ENCODE peak calls at places on chromosome 1, in seven cellular contexts. One of them, this sample, is unnamed.

GRCh38 chr1:85448358-85448757 is 16.6 kb downstream of the DDAH1 start:
- DNase-seq in foreskin fibroblast: peak
- DNase-seq in astrocyte: peak
- DNase-seq in Calu3: no peak
- DNase-seq in neural crest cell: no peak
- DNase-seq in B cell: no peak
- DNase-seq in fibroblast of pulmonary artery: peak
- DNase-seq in this sample: no peak

GRCh38 chr1:205183676-205184335 is 27.7 kb downstream of the DSTYK start:
- DNase-seq in foreskin fibroblast: peak
- DNase-seq in astrocyte: peak
- DNase-seq in Calu3: no peak
- DNase-seq in neural crest cell: no peak
- DNase-seq in B cell: no peak
- DNase-seq in fibroblast of pulmonary artery: no peak
- DNase-seq in this sample: no peak

GRCh38 chr1:223223091-223223995 is 80.3 kb upstream of the TLR5 start:
- DNase-seq in foreskin fibroblast: no peak
- DNase-seq in astrocyte: no peak
- DNase-seq in Calu3: no peak
- DNase-seq in neural crest cell: no peak
- DNase-seq in B cell: no peak
- DNase-seq in fibroblast of pulmonary artery: no peak
- DNase-seq in this sample: no peak

GRCh38 chr1:114609826-114610225 is 28.4 kb upstream of the BCAS2 start:
- DNase-seq in foreskin fibroblast: no peak
- DNase-seq in astrocyte: no peak
- DNase-seq in Calu3: no peak
- DNase-seq in neural crest cell: no peak
- DNase-seq in B cell: no peak
- DNase-seq in fibroblast of pulmonary artery: no peak
- DNase-seq in this sample: no peak

GRCh38 chr1:240344918-240345317 is 253.2 kb downstream of the FMN2 start:
- DNase-seq in foreskin fibroblast: peak
- DNase-seq in astrocyte: peak
- DNase-seq in Calu3: no peak
- DNase-seq in neural crest cell: no peak
- DNase-seq in B cell: no peak
- DNase-seq in fibroblast of pulmonary artery: no peak
- DNase-seq in this sample: no peak

GRCh38 chr1:86062458-86062857 is 94.1 kb downstream of the COL24A1 start:
- DNase-seq in foreskin fibroblast: peak
- DNase-seq in astrocyte: peak
- DNase-seq in Calu3: no peak
- DNase-seq in neural crest cell: no peak
- DNase-seq in B cell: no peak
- DNase-seq in fibroblast of pulmonary artery: no peak
- DNase-seq in this sample: no peak

GRCh38 chr1:73911849-73912248 is 286.1 kb downstream of the LRRIQ3 start:
- DNase-seq in foreskin fibroblast: no peak
- DNase-seq in astrocyte: no peak
- DNase-seq in Calu3: no peak
- DNase-seq in neural crest cell: no peak
- DNase-seq in B cell: no peak
- DNase-seq in fibroblast of pulmonary artery: no peak
- DNase-seq in this sample: no peak

GRCh38 chr1:14108356-14109275 is 408.6 kb downstream of the PRDM2 start:
- DNase-seq in foreskin fibroblast: no peak
- DNase-seq in astrocyte: peak
- DNase-seq in Calu3: no peak
- DNase-seq in neural crest cell: no peak
- DNase-seq in B cell: no peak
- DNase-seq in fibroblast of pulmonary artery: no peak
- DNase-seq in this sample: no peak

GRCh38 chr1:244116946-244117345 is 65.9 kb downstream of the ZBTB18 start:
- DNase-seq in foreskin fibroblast: no peak
- DNase-seq in astrocyte: no peak
- DNase-seq in Calu3: no peak
- DNase-seq in neural crest cell: no peak
- DNase-seq in B cell: no peak
- DNase-seq in fibroblast of pulmonary artery: no peak
- DNase-seq in this sample: no peak

GRCh38 chr1:172391972-172392371 is 28.5 kb upstream of the C1orf105 start:
- DNase-seq in foreskin fibroblast: peak
- DNase-seq in astrocyte: no peak
- DNase-seq in Calu3: no peak
- DNase-seq in neural crest cell: no peak
- DNase-seq in B cell: no peak
- DNase-seq in fibroblast of pulmonary artery: no peak
- DNase-seq in this sample: no peak

GRCh38 chr1:26862781-26863676 is at the start of gene SFN:
- DNase-seq in foreskin fibroblast: no peak
- DNase-seq in astrocyte: no peak
- DNase-seq in Calu3: peak
- DNase-seq in neural crest cell: no peak
- DNase-seq in B cell: peak
- DNase-seq in fibroblast of pulmonary artery: no peak
- DNase-seq in this sample: peak

GRCh38 chr1:202207292-202207691 is 13.7 kb downstream of the LGR6 start:
- DNase-seq in foreskin fibroblast: peak
- DNase-seq in astrocyte: peak
- DNase-seq in Calu3: no peak
- DNase-seq in neural crest cell: no peak
- DNase-seq in B cell: no peak
- DNase-seq in fibroblast of pulmonary artery: peak
- DNase-seq in this sample: no peak

GRCh38 chr1:202204065-202204464 is 10.5 kb downstream of the LGR6 start:
- DNase-seq in foreskin fibroblast: no peak
- DNase-seq in astrocyte: no peak
- DNase-seq in Calu3: no peak
- DNase-seq in neural crest cell: no peak
- DNase-seq in B cell: no peak
- DNase-seq in fibroblast of pulmonary artery: no peak
- DNase-seq in this sample: no peak

GRCh38 chr1:202208458-202208857 is 14.9 kb downstream of the LGR6 start:
- DNase-seq in foreskin fibroblast: no peak
- DNase-seq in astrocyte: no peak
- DNase-seq in Calu3: no peak
- DNase-seq in neural crest cell: no peak
- DNase-seq in B cell: no peak
- DNase-seq in fibroblast of pulmonary artery: no peak
- DNase-seq in this sample: no peak

GRCh38 chr1:202203238-202204039 is 9.8 kb downstream of the LGR6 start:
- DNase-seq in foreskin fibroblast: no peak
- DNase-seq in astrocyte: no peak
- DNase-seq in Calu3: no peak
- DNase-seq in neural crest cell: no peak
- DNase-seq in B cell: peak
- DNase-seq in fibroblast of pulmonary artery: no peak
- DNase-seq in this sample: no peak

GRCh38 chr1:202205523-202206190 is 12.1 kb downstream of the LGR6 start:
- DNase-seq in foreskin fibroblast: no peak
- DNase-seq in astrocyte: no peak
- DNase-seq in Calu3: no peak
- DNase-seq in neural crest cell: no peak
- DNase-seq in B cell: no peak
- DNase-seq in fibroblast of pulmonary artery: no peak
- DNase-seq in this sample: no peak
- TF ChIP-seq CTCF in foreskin fibroblast: peak
- TF ChIP-seq CTCF in astrocyte: peak
- TF ChIP-seq CTCF in Calu3: no peak
- TF ChIP-seq CTCF in neural crest cell: peak
- TF ChIP-seq CTCF in B cell: no peak
- TF ChIP-seq CTCF in fibroblast of pulmonary artery: peak
- TF ChIP-seq CTCF in this sample: no peak

DNA sequence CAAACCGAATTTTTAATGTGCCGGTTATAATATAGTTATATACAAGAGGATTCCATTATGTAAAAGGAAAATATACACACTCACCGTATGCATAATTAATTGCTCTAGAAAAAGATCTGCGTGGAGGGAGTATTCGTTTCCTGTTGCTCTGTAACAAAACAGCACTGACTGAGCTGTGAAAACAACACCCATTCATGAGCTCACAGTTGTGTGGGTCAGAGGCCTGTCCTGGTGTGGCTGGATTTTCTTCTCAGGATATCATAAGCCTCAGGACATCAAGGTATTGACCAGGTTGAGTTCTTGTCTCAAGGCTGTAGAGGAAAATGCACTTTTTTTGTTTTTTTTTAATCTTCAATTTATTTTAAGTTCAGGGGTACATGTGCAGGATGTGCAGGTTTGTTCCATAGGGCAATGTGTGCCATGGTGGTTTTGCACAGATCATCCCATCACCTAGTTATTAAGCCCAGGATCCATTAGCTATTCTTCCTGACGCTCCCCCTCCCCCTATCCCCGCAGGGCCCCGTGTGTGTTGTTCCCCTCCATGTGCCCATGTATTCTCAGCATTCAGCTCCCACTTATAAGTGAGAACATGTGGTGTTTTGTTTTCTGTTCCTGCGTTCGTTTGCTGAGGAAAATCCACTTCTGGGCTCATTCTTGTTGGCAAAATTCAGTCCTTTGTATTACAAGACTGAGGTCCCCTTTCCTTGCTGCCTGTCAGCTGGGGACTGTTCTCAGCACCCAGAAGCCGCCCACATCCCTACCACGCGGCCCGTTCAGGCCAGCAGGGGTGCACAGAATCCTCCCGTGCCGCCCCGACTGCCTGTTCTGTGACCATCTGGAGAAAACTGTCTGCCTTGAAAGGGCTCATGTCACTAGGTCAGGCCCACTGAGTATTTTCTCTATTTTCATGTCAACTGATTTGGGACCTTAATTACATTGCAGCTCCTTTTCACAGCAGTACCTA is 87.4 kb upstream of the ERRFI1 start:
- DNase-seq in foreskin fibroblast: peak
- DNase-seq in astrocyte: no peak
- DNase-seq in Calu3: no peak
- DNase-seq in neural crest cell: peak
- DNase-seq in B cell: no peak
- DNase-seq in fibroblast of pulmonary artery: peak
- DNase-seq in this sample: no peak
- TF ChIP-seq CTCF in foreskin fibroblast: no peak
- TF ChIP-seq CTCF in astrocyte: no peak
- TF ChIP-seq CTCF in Calu3: no peak
- TF ChIP-seq CTCF in neural crest cell: no peak
- TF ChIP-seq CTCF in B cell: no peak
- TF ChIP-seq CTCF in fibroblast of pulmonary artery: no peak
- TF ChIP-seq CTCF in this sample: no peak

DNA sequence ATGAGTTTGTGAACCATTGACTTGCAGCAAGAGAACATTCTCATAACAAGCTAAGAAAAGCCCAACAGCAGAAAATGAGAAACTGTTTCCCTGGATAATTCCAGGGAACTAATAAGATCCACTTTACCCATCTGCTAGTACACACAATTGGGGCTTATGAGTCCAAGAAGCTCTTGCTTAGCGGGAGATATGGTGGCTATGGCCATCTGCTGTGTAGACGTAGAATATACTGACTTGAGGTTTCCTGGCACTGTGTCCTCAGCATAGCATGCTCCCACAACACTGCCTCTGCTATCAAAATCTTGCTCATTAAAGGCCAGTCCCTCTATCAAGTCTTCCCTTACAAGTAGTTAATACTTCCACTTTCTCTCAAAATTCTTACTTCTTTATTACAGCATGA is 6.8 kb upstream of the RXRG start:
- DNase-seq in foreskin fibroblast: no peak
- DNase-seq in astrocyte: no peak
- DNase-seq in Calu3: no peak
- DNase-seq in neural crest cell: no peak
- DNase-seq in B cell: no peak
- DNase-seq in fibroblast of pulmonary artery: no peak
- DNase-seq in this sample: no peak
- TF ChIP-seq CTCF in foreskin fibroblast: no peak
- TF ChIP-seq CTCF in astrocyte: no peak
- TF ChIP-seq CTCF in Calu3: no peak
- TF ChIP-seq CTCF in neural crest cell: no peak
- TF ChIP-seq CTCF in B cell: no peak
- TF ChIP-seq CTCF in fibroblast of pulmonary artery: no peak
- TF ChIP-seq CTCF in this sample: no peak

GRCh38 chr1:57424231-57425027 is 569 bp upstream of the DAB1 start:
- DNase-seq in foreskin fibroblast: peak
- DNase-seq in astrocyte: peak
- DNase-seq in Calu3: peak
- DNase-seq in neural crest cell: peak
- DNase-seq in B cell: no peak
- DNase-seq in fibroblast of pulmonary artery: peak
- DNase-seq in this sample: no peak

GRCh38 chr1:57421366-57421765 is 2.5 kb downstream of the DAB1 start:
- DNase-seq in foreskin fibroblast: peak
- DNase-seq in astrocyte: no peak
- DNase-seq in Calu3: no peak
- DNase-seq in neural crest cell: no peak
- DNase-seq in B cell: no peak
- DNase-seq in fibroblast of pulmonary artery: no peak
- DNase-seq in this sample: no peak

GRCh38 chr1:57423135-57424131 is at the start of gene DAB1:
- DNase-seq in foreskin fibroblast: peak
- DNase-seq in astrocyte: peak
- DNase-seq in Calu3: peak
- DNase-seq in neural crest cell: peak
- DNase-seq in B cell: no peak
- DNase-seq in fibroblast of pulmonary artery: no peak
- DNase-seq in this sample: no peak

GRCh38 chr1:57422271-57423134 is 1.4 kb downstream of the DAB1 start:
- DNase-seq in foreskin fibroblast: peak
- DNase-seq in astrocyte: peak
- DNase-seq in Calu3: no peak
- DNase-seq in neural crest cell: peak
- DNase-seq in B cell: no peak
- DNase-seq in fibroblast of pulmonary artery: peak
- DNase-seq in this sample: no peak
- TF ChIP-seq CTCF in foreskin fibroblast: peak
- TF ChIP-seq CTCF in astrocyte: no peak
- TF ChIP-seq CTCF in Calu3: no peak
- TF ChIP-seq CTCF in neural crest cell: peak
- TF ChIP-seq CTCF in B cell: no peak
- TF ChIP-seq CTCF in fibroblast of pulmonary artery: no peak
- TF ChIP-seq CTCF in this sample: no peak

DNA sequence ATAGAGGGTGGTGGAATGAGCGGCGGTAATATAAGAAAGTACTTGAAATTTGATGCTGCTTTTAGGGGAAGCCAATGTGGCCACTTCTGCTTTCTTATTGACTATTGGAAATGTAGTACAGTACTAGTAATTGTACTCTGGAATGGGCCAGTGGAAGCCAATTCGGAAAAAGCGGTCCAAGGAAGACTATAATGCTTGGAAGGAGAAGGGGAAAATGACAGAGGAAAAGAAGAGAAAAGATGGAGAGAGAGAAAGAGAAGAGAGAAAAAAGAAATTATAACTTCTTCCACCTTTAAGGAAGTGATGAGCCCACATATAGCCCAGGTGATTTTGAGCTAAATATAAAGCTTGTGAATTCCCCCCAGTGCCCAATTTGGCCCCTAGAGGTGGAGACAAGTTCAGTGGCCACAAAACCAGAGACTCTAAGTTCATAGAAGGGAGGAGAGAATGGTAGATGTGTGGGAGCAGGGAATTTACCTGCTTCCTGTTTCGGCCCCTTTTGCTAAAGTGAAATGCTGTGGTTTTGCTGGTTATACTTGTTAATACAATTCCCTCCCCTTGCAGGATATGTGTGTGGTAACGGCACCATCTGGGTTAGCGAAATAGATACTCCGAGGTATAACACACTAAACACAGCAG is 35.7 kb upstream of the DUSP10 start:
- DNase-seq in foreskin fibroblast: no peak
- DNase-seq in astrocyte: no peak
- DNase-seq in Calu3: no peak
- DNase-seq in neural crest cell: no peak
- DNase-seq in B cell: peak
- DNase-seq in fibroblast of pulmonary artery: no peak
- DNase-seq in this sample: no peak
- TF ChIP-seq CTCF in foreskin fibroblast: no peak
- TF ChIP-seq CTCF in astrocyte: no peak
- TF ChIP-seq CTCF in Calu3: no peak
- TF ChIP-seq CTCF in neural crest cell: no peak
- TF ChIP-seq CTCF in B cell: no peak
- TF ChIP-seq CTCF in fibroblast of pulmonary artery: no peak
- TF ChIP-seq CTCF in this sample: no peak